ENCODE peak calls at places on chromosomes 13 and 19, in five cellular contexts. A, K, F, Y and M are unnamed samples.

GRCh38 chr19:1047696-1048147 is 7.8 kb downstream of the ABCA7 start:
- DNase-seq in A (no peak), K (no peak), F (peak), Y (no peak), M (no peak)

GRCh38 chr13:20127563-20128458 is 33.0 kb downstream of the GJA3 start:
- DNase-seq in A (peak), K (peak), F (peak), Y (peak), M (peak)

GRCh38 chr19:23817519-23817918 is 58.8 kb upstream of the ZNF681 start:
- DNase-seq in A (peak), K (no peak), F (peak), Y (no peak), M (no peak)

GRCh38 chr13:98576215-98576945 is 527 bp downstream of the STK24 start:
- DNase-seq in A (peak), K (peak), F (peak), Y (peak), M (peak)

GRCh38 chr19:58408152-58409009 is at the start of gene ZNF584:
- DNase-seq in A (peak), K (peak), F (peak), Y (peak), M (peak)

GRCh38 chr19:41206926-41207750 is 11.9 kb upstream of the AXL start:
- DNase-seq in A (peak), K (peak), F (peak), Y (no peak), M (peak)

GRCh38 chr13:88189724-88190123 is 518.6 kb downstream of the SLITRK5 start:
- DNase-seq in A (no peak), K (no peak), F (no peak), Y (no peak), M (no peak)

GRCh38 chr19:33467851-33468250 is 53.7 kb downstream of the PEPD start:
- DNase-seq in A (no peak), K (no peak), F (no peak), Y (no peak), M (peak)

GRCh38 chr19:1811942-1812425 is at the start of gene ATP8B3:
- DNase-seq in A (no peak), K (no peak), F (no peak), Y (no peak), M (no peak)

GRCh38 chr13:45492538-45492937 is 27.8 kb downstream of the COG3 start:
- DNase-seq in A (no peak), K (no peak), F (no peak), Y (no peak), M (no peak)

GRCh38 chr19:28466107-28467045 is 746.6 kb downstream of the UQCRFS1 start:
- DNase-seq in A (no peak), K (peak), F (peak), Y (peak), M (no peak)

GRCh38 chr13:22198001-22198400 is 527.1 kb downstream of the FGF9 start:
- DNase-seq in A (no peak), K (peak), F (peak), Y (no peak), M (no peak)

GRCh38 chr19:17234911-17235617 is 9.0 kb downstream of the OCEL1 start:
- DNase-seq in A (peak), K (no peak), F (peak), Y (no peak), M (no peak)

GRCh38 chr19:56594783-56595547 is at the start of gene ZNF71:
- DNase-seq in A (peak), K (peak), F (peak), Y (peak), M (peak)
- TF ChIP-seq POLR2A in A (peak), K (no peak), F (no peak), Y (peak), M (no peak)

DNA sequence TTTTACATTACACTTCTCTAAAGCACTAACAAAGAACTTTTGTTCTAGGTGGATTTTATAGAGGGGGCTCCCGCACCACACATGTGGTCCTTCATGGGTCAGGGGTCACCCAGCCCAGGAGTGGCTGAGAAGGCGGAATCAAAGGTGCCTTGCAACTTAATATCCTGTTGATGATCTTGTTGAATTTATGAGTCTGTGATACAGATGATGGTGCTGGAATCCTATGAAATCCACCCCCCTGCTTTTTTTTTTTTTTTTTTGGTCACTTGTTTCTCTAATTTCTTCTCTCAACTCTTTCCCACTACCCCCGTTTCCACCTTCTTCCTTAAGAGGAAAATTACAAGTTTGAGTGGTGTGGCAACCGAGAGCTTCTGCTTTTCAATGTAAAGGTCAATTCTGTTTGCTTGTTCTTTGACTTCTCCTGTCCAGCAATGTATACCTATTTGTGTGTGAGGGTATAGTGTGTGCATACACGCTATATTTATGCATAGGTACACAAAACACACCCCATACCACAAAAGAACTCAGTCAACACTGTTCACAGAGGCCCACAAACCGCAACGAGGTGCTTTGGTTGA is 4.2 kb upstream of the ZIC2 start:
- DNase-seq in A (no peak), K (no peak), F (no peak), Y (no peak), M (no peak)
- H3K4me3 ChIP-seq in A (no peak), K (no peak), F (no peak), Y (no peak), M (no peak)

DNA sequence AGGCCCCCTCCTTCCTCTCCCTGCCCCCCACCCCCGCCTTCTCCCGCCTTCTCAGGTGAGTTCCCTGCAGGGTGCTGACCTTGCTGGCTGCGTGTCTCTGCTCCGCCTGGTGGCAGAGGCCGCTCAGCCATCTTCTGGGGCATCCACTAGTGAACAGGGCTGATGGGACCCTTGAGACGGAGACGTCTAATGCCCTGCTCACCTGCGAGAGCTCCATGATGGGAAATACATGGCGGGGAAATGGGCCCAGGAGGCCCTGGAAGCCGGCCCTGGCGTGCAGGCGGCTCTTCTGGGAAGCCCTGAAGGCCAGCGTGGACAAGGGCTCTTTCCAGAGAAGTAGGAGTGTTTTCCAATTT is 15.2 kb upstream of the F7 start:
- DNase-seq in A (no peak), K (no peak), F (no peak), Y (peak), M (no peak)
- TF ChIP-seq POLR2A in A (no peak), K (no peak), F (no peak), Y (no peak), M (no peak)

DNA sequence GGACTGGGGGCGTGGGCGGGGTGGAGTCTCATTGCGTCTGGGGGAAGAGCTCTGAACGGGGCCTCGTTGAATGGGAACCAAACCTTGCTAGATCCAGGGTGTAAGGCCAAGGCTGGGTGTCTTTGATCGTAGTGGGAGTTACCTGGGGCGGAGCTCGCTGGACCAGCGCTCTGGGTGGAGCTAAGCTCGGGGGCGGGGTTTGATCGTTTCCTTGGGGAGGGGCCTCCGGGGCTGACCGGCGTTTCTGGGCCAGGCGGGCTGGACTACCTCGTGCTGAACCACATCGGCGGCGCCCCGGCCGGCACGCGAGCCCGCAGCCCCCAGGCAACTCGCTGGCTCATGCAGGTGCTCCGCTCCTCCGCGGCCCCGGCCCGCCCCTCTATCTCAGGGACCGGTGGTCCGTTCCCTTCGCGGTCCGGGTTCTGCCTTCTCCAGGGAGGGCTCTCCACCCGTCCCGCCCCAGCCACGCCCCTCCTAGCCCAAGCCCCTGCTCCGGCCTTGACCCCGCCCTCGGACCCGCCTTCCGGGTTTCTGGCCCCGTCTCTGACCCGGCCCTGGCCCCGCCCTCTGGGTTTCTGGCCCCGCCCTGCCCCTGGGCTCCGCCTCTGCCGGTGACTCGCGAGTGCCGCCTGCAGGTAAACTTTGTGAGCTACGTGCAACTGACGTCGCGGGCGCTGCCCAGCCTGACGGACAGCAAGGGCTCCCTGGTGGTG is 3.3 kb upstream of the RPL36 start:
- DNase-seq in A (peak), K (peak), F (peak), Y (peak), M (peak)
- H3K4me3 ChIP-seq in A (peak), K (peak), F (peak), Y (peak), M (peak)

GRCh38 chr19:10995926-10996600 is 35.2 kb downstream of the SMARCA4 start:
- DNase-seq in A (no peak), K (no peak), F (no peak), Y (no peak), M (no peak)
- TF ChIP-seq POLR2A in A (no peak), K (no peak), F (no peak), Y (no peak), M (no peak)